ENCODE peak calls at places on chromosomes 13 and 19, in seven cellular contexts. V, Q, L, P, R, A and U are unnamed samples.

GRCh38 chr19:5914358-5914774 is 312 bp downstream of the CAPS start:
- DNase-seq in V (no peak), Q (no peak), L (no peak), P (no peak), R (no peak), A (no peak), U (no peak)

GRCh38 chr19:12937243-12938053 is 961 bp upstream of the CALR start:
- DNase-seq in V (no peak), Q (no peak), L (no peak), P (no peak), R (peak), A (no peak), U (no peak)

GRCh38 chr13:98856983-98857382 is 104.5 kb upstream of the SLC15A1 start:
- DNase-seq in V (no peak), Q (no peak), L (no peak), P (no peak), R (no peak), A (no peak), U (no peak)

GRCh38 chr13:41802684-41803554 is 158.0 kb downstream of the VWA8 start:
- DNase-seq in V (no peak), Q (no peak), L (no peak), P (peak), R (no peak), A (no peak), U (peak)

GRCh38 chr19:39111593-39112199 is 13.9 kb upstream of the PAK4 start:
- DNase-seq in V (no peak), Q (no peak), L (no peak), P (no peak), R (no peak), A (no peak), U (no peak)

GRCh38 chr13:100491164-100491847 is 97.3 kb downstream of the GGACT start:
- DNase-seq in V (no peak), Q (no peak), L (peak), P (no peak), R (peak), A (no peak), U (no peak)

GRCh38 chr19:17125728-17126677 is 50.4 kb downstream of the MYO9B start:
- DNase-seq in V (peak), Q (no peak), L (peak), P (no peak), R (peak), A (peak), U (no peak)

GRCh38 chr19:1105217-1105872 is 1.6 kb downstream of the GPX4 start:
- DNase-seq in V (no peak), Q (no peak), L (no peak), P (no peak), R (no peak), A (no peak), U (no peak)

GRCh38 chr19:4059931-4060620 is 6.6 kb downstream of the ZBTB7A start:
- DNase-seq in V (peak), Q (peak), L (peak), P (no peak), R (peak), A (peak), U (no peak)

GRCh38 chr13:48909088-48909389 is 66.7 kb upstream of the FNDC3A start:
- DNase-seq in V (no peak), Q (no peak), L (no peak), P (no peak), R (no peak), A (no peak), U (no peak)

GRCh38 chr13:24718192-24718965 is 38.2 kb downstream of the ATP12A start:
- DNase-seq in V (no peak), Q (no peak), L (peak), P (no peak), R (no peak), A (no peak), U (no peak)

GRCh38 chr13:98556968-98557591 is 19.8 kb downstream of the STK24 start:
- DNase-seq in V (no peak), Q (no peak), L (no peak), P (peak), R (no peak), A (no peak), U (no peak)

GRCh38 chr13:100887729-100888151 is 213.1 kb upstream of the TMTC4 start:
- DNase-seq in V (no peak), Q (no peak), L (no peak), P (no peak), R (no peak), A (no peak), U (no peak)

GRCh38 chr19:52176574-52176973 is 5.2 kb upstream of the ZNF836 start:
- DNase-seq in V (no peak), Q (no peak), L (no peak), P (no peak), R (no peak), A (no peak), U (no peak)

GRCh38 chr19:10226376-10227214 is 4.5 kb downstream of the S1PR2 start:
- DNase-seq in V (no peak), Q (peak), L (peak), P (no peak), R (peak), A (peak), U (no peak)

GRCh38 chr19:38653028-38653571 is 5.7 kb downstream of the ACTN4 start:
- DNase-seq in V (no peak), Q (no peak), L (no peak), P (no peak), R (no peak), A (no peak), U (no peak)

GRCh38 chr13:110328509-110328908 is 21.4 kb downstream of the COL4A2 start:
- DNase-seq in V (no peak), Q (no peak), L (no peak), P (no peak), R (no peak), A (no peak), U (no peak)

GRCh38 chr13:48072304-48072703 is 22.6 kb downstream of the MED4 start:
- DNase-seq in V (no peak), Q (no peak), L (no peak), P (peak), R (no peak), A (no peak), U (peak)

GRCh38 chr19:57946316-57946715 is 1.2 kb downstream of the ZNF256 start:
- DNase-seq in V (no peak), Q (no peak), L (no peak), P (no peak), R (no peak), A (no peak), U (no peak)

GRCh38 chr13:100788540-100788939 is 113.9 kb upstream of the TMTC4 start:
- DNase-seq in V (no peak), Q (no peak), L (no peak), P (no peak), R (no peak), A (no peak), U (no peak)

GRCh38 chr13:30307194-30307965 is at the start of gene KATNAL1:
- DNase-seq in V (peak), Q (peak), L (peak), P (no peak), R (peak), A (peak), U (no peak)

GRCh38 chr13:107817652-107818287 is 397.6 kb downstream of the LIG4 start:
- DNase-seq in V (no peak), Q (no peak), L (no peak), P (no peak), R (no peak), A (no peak), U (no peak)

GRCh38 chr13:112990783-112991182 is 21.8 kb downstream of the MCF2L start:
- DNase-seq in V (no peak), Q (no peak), L (no peak), P (no peak), R (no peak), A (no peak), U (no peak)

GRCh38 chr19:50444059-50444458 is 11.4 kb downstream of the MYBPC2 start:
- DNase-seq in V (no peak), Q (no peak), L (no peak), P (no peak), R (no peak), A (no peak), U (no peak)

GRCh38 chr19:4295972-4296771 is 6.0 kb downstream of the TMIGD2 start:
- DNase-seq in V (no peak), Q (no peak), L (no peak), P (no peak), R (no peak), A (no peak), U (no peak)

GRCh38 chr19:9962623-9963290 is 26.4 kb upstream of the OLFM2 start:
- DNase-seq in V (no peak), Q (no peak), L (no peak), P (no peak), R (no peak), A (no peak), U (no peak)

GRCh38 chr19:29644179-29644578 is 21.1 kb upstream of the PLEKHF1 start:
- DNase-seq in V (no peak), Q (no peak), L (no peak), P (no peak), R (no peak), A (no peak), U (no peak)

GRCh38 chr13:73779881-73780280 is 354.3 kb downstream of the KLF12 start:
- DNase-seq in V (no peak), Q (no peak), L (no peak), P (no peak), R (no peak), A (no peak), U (no peak)

GRCh38 chr19:4586245-4586644 is 26.8 kb upstream of the SEMA6B start:
- DNase-seq in V (no peak), Q (no peak), L (no peak), P (no peak), R (no peak), A (no peak), U (no peak)

GRCh38 chr19:13103961-13104847 is 1.5 kb upstream of the LYL1 start:
- DNase-seq in V (peak), Q (no peak), L (peak), P (no peak), R (no peak), A (peak), U (no peak)

GRCh38 chr19:19468424-19469050 is 46.8 kb downstream of the TSSK6 start:
- DNase-seq in V (no peak), Q (no peak), L (no peak), P (no peak), R (no peak), A (no peak), U (no peak)

DNA sequence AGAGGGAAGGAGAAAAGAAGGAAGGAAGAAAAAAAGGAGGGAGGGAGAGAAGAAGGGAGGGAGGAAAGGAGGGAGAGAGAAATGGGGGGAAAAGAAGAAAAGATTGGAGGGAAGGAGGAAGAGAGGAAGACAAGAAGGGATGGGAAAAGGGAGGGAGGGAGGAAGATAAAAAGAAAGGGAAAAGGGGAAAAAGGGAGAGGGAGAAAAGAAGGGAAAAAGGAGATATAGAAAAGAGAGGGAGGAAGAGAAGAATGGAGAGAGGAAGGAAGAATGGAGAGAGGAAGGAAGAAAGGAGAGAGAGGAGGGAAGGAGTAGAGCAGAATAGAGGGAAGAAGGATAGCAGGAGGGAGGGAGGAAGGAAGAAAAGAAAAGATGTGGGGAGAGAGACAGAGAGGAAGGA is 334.6 kb downstream of the TSHZ3 start:
- DNase-seq in V (no peak), Q (no peak), L (no peak), P (no peak), R (no peak), A (no peak), U (no peak)
- H3K27ac ChIP-seq in V (no peak), Q (no peak), L (no peak), P (no peak), R (no peak), A (no peak), U (no peak)

GRCh38 chr13:36377822-36378480 is 31.8 kb upstream of the SPART start:
- DNase-seq in V (no peak), Q (no peak), L (no peak), P (no peak), R (no peak), A (no peak), U (no peak)
- H3K27ac ChIP-seq in V (no peak), Q (no peak), L (no peak), P (no peak), R (no peak), A (no peak), U (no peak)

GRCh38 chr13:46595918-46596315 is 42.9 kb downstream of the LRCH1 start:
- DNase-seq in V (no peak), Q (no peak), L (no peak), P (no peak), R (no peak), A (no peak), U (no peak)
- H3K27ac ChIP-seq in V (no peak), Q (peak), L (peak), P (peak), R (no peak), A (no peak), U (peak)

GRCh38 chr19:2477732-2478191 is 1.8 kb downstream of the GADD45B start:
- DNase-seq in V (no peak), Q (no peak), L (peak), P (no peak), R (no peak), A (no peak), U (no peak)
- H3K27ac ChIP-seq in V (peak), Q (peak), L (peak), P (peak), R (peak), A (peak), U (peak)

GRCh38 chr19:14673088-14673487 is 1.6 kb downstream of the ADGRE3 start:
- DNase-seq in V (no peak), Q (no peak), L (no peak), P (no peak), R (no peak), A (no peak), U (no peak)
- H3K27ac ChIP-seq in V (no peak), Q (no peak), L (peak), P (no peak), R (no peak), A (no peak), U (no peak)